ENCODE peak calls at places on chromosomes 6 and 20, in seven cellular contexts. One of them, this sample, is unnamed.

GRCh38 chr20:43584448-43585138 is 6.1 kb upstream of the IFT52 start:
- DNase-seq in esophagus muscularis mucosa: no peak
- DNase-seq in heart left ventricle: no peak
- DNase-seq in heart right ventricle: no peak
- DNase-seq in dorsolateral prefrontal cortex: no peak
- DNase-seq in CD4-positive, alpha-beta T cell: no peak
- DNase-seq in aorta: no peak
- DNase-seq in this sample: no peak

GRCh38 chr20:6122873-6123649 is at the start of gene FERMT1:
- DNase-seq in esophagus muscularis mucosa: peak; percentile 91
- DNase-seq in heart left ventricle: peak; percentile 48
- DNase-seq in dorsolateral prefrontal cortex: no peak
- DNase-seq in aorta: no peak
- DNase-seq in heart right ventricle: peak; percentile 63
- DNase-seq in CD4-positive, alpha-beta T cell: no peak
- DNase-seq in this sample: no peak

GRCh38 chr20:1618954-1619550 is 757 bp downstream of the SIRPB1 start:
- DNase-seq in heart right ventricle: no peak
- DNase-seq in heart left ventricle: no peak
- DNase-seq in CD4-positive, alpha-beta T cell: no peak
- DNase-seq in aorta: no peak
- DNase-seq in dorsolateral prefrontal cortex: no peak
- DNase-seq in esophagus muscularis mucosa: peak; percentile 80
- DNase-seq in this sample: no peak

GRCh38 chr6:170506446-170506845 is 46.7 kb downstream of the PSMB1 start:
- DNase-seq in aorta: no peak
- DNase-seq in CD4-positive, alpha-beta T cell: no peak
- DNase-seq in esophagus muscularis mucosa: no peak
- DNase-seq in heart right ventricle: no peak
- DNase-seq in dorsolateral prefrontal cortex: no peak
- DNase-seq in heart left ventricle: no peak
- DNase-seq in this sample: no peak

GRCh38 chr6:166330612-166331011 is 11.7 kb downstream of the SFT2D1 start:
- DNase-seq in heart right ventricle: peak; percentile 67
- DNase-seq in heart left ventricle: peak; percentile 73
- DNase-seq in dorsolateral prefrontal cortex: peak; percentile 82
- DNase-seq in esophagus muscularis mucosa: no peak
- DNase-seq in CD4-positive, alpha-beta T cell: no peak
- DNase-seq in aorta: no peak
- DNase-seq in this sample: peak; percentile 34

GRCh38 chr20:50664248-50664647 is 27.1 kb downstream of the RIPOR3 start:
- DNase-seq in heart left ventricle: peak; percentile 81
- DNase-seq in CD4-positive, alpha-beta T cell: no peak
- DNase-seq in dorsolateral prefrontal cortex: no peak
- DNase-seq in esophagus muscularis mucosa: no peak
- DNase-seq in aorta: no peak
- DNase-seq in heart right ventricle: peak; percentile 64
- DNase-seq in this sample: no peak

GRCh38 chr6:136235233-136235564 is 14.9 kb downstream of the MTFR2 start:
- DNase-seq in heart right ventricle: no peak
- DNase-seq in esophagus muscularis mucosa: no peak
- DNase-seq in dorsolateral prefrontal cortex: no peak
- DNase-seq in aorta: no peak
- DNase-seq in CD4-positive, alpha-beta T cell: no peak
- DNase-seq in heart left ventricle: no peak
- DNase-seq in this sample: no peak

GRCh38 chr6:15026832-15027231 is 219.0 kb upstream of the JARID2 start:
- DNase-seq in heart left ventricle: no peak
- DNase-seq in aorta: no peak
- DNase-seq in dorsolateral prefrontal cortex: no peak
- DNase-seq in heart right ventricle: no peak
- DNase-seq in esophagus muscularis mucosa: no peak
- DNase-seq in CD4-positive, alpha-beta T cell: no peak
- DNase-seq in this sample: no peak

GRCh38 chr6:69780585-69781178 is 16.1 kb downstream of the LMBRD1 start:
- DNase-seq in CD4-positive, alpha-beta T cell: no peak
- DNase-seq in heart right ventricle: no peak
- DNase-seq in heart left ventricle: no peak
- DNase-seq in dorsolateral prefrontal cortex: no peak
- DNase-seq in esophagus muscularis mucosa: no peak
- DNase-seq in aorta: no peak
- DNase-seq in this sample: no peak

GRCh38 chr6:34484899-34485298 is 19.0 kb downstream of the PACSIN1 start:
- DNase-seq in heart left ventricle: no peak
- DNase-seq in aorta: no peak
- DNase-seq in heart right ventricle: no peak
- DNase-seq in CD4-positive, alpha-beta T cell: peak; percentile 67
- DNase-seq in dorsolateral prefrontal cortex: no peak
- DNase-seq in esophagus muscularis mucosa: no peak
- DNase-seq in this sample: no peak

GRCh38 chr20:9081423-9081966 is 12.6 kb downstream of the PLCB4 start:
- DNase-seq in CD4-positive, alpha-beta T cell: no peak
- DNase-seq in heart right ventricle: no peak
- DNase-seq in dorsolateral prefrontal cortex: no peak
- DNase-seq in aorta: no peak
- DNase-seq in esophagus muscularis mucosa: no peak
- DNase-seq in heart left ventricle: no peak
- DNase-seq in this sample: no peak

GRCh38 chr6:45226081-45226480 is 102.0 kb upstream of the RUNX2 start:
- DNase-seq in heart left ventricle: no peak
- DNase-seq in CD4-positive, alpha-beta T cell: no peak
- DNase-seq in heart right ventricle: no peak
- DNase-seq in dorsolateral prefrontal cortex: no peak
- DNase-seq in aorta: no peak
- DNase-seq in esophagus muscularis mucosa: no peak
- DNase-seq in this sample: no peak

GRCh38 chr20:40679119-40679637 is 9.9 kb downstream of the MAFB start:
- DNase-seq in CD4-positive, alpha-beta T cell: no peak
- DNase-seq in dorsolateral prefrontal cortex: no peak
- DNase-seq in aorta: no peak
- DNase-seq in heart right ventricle: no peak
- DNase-seq in heart left ventricle: no peak
- DNase-seq in esophagus muscularis mucosa: no peak
- DNase-seq in this sample: no peak
- H3K27ac ChIP-seq in CD4-positive, alpha-beta T cell: no peak overlapping the region
- H3K27ac ChIP-seq in dorsolateral prefrontal cortex: no peak overlapping the region
- H3K27ac ChIP-seq in aorta: no peak overlapping the region
- H3K27ac ChIP-seq in heart right ventricle: no peak overlapping the region
- H3K27ac ChIP-seq in heart left ventricle: no peak overlapping the region
- H3K27ac ChIP-seq in esophagus muscularis mucosa: no peak overlapping the region
- H3K27ac ChIP-seq in this sample: no peak overlapping the region

DNA sequence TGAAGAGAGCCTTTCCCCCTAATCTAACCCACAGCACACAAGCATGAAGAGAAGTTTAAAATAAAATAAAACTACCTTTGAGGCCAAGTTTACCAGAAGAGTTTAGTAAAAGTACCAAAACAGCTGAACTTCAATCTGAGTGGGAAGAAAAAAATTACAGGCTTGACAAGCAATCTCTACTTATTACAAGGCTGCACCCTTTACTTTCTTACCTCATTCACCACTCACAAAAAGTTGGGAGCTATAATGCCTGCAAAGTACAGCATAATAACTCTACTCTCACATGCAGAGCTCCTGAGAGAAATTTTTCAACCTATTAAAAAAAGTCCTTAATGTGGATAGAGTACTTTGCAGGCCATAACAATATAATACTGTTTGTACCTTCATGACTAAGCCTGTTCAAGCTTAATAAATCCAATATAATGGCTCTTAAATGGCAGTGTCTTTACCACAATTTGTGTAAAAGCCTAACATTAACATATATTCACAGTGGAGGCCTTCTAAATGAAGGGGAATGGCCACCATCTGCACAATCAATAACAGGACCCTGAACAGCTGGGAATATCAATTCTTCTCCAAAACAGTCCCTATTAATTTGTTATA is 103.1 kb downstream of the DST start:
- DNase-seq in heart left ventricle: no peak
- DNase-seq in esophagus muscularis mucosa: no peak
- DNase-seq in heart right ventricle: no peak
- DNase-seq in CD4-positive, alpha-beta T cell: no peak
- DNase-seq in dorsolateral prefrontal cortex: no peak
- DNase-seq in aorta: no peak
- DNase-seq in this sample: no peak
- H3K27ac ChIP-seq in heart left ventricle: peak overlapping the region; percentile 81
- H3K27ac ChIP-seq in esophagus muscularis mucosa: peak overlapping the region; percentile 94
- H3K27ac ChIP-seq in heart right ventricle: peak overlapping the region; percentile 89
- H3K27ac ChIP-seq in CD4-positive, alpha-beta T cell: no peak overlapping the region
- H3K27ac ChIP-seq in dorsolateral prefrontal cortex: peak overlapping the region; percentile 86
- H3K27ac ChIP-seq in aorta: no peak overlapping the region
- H3K27ac ChIP-seq in this sample: no peak overlapping the region

DNA sequence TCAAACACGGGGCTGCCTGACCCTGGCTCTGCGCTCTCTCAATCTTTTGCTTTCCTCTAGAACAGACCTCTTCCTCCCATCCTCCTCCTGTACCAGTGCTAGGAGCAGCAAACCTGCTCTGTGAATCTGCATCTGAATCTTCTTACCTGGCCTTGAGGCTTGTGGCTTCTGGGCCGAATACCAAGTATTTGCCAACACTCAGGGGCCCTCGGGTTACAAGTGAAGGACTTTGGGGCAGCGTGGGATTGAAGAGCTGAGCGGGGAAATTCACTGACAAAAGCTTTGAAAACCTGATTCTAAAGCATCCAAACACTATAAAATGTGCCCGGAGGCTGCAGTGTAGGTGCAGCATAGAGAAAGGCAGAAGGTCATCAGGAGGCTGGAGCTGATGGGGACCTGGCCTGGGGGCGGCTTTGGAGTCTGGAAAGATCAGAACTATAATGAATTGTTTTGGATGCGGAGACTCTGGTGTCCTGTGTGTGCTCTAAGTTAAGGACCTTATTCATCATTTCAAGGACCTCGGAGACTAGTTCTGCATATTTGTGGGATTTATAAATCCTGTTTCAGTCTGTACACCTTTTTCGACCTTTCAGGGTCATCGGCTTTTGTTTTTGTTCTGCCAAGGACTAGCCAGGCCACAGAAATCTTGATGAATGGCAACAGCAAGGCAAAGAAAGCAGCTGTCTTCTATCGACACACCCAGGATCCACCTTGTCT is 16.4 kb upstream of the IGF2R start:
- DNase-seq in aorta: no peak
- DNase-seq in esophagus muscularis mucosa: no peak
- DNase-seq in CD4-positive, alpha-beta T cell: no peak
- DNase-seq in dorsolateral prefrontal cortex: no peak
- DNase-seq in heart left ventricle: no peak
- DNase-seq in heart right ventricle: no peak
- DNase-seq in this sample: no peak
- H3K27ac ChIP-seq in aorta: no peak overlapping the region
- H3K27ac ChIP-seq in esophagus muscularis mucosa: peak overlapping the region; percentile 40
- H3K27ac ChIP-seq in CD4-positive, alpha-beta T cell: no peak overlapping the region
- H3K27ac ChIP-seq in dorsolateral prefrontal cortex: no peak overlapping the region
- H3K27ac ChIP-seq in heart left ventricle: peak overlapping the region; percentile 36
- H3K27ac ChIP-seq in heart right ventricle: peak overlapping the region; percentile 54
- H3K27ac ChIP-seq in this sample: no peak overlapping the region

GRCh38 chr6:99219788-99220187 is 129.7 kb downstream of the FAXC start:
- DNase-seq in aorta: no peak
- DNase-seq in esophagus muscularis mucosa: no peak
- DNase-seq in heart left ventricle: no peak
- DNase-seq in dorsolateral prefrontal cortex: no peak
- DNase-seq in CD4-positive, alpha-beta T cell: no peak
- DNase-seq in heart right ventricle: no peak
- DNase-seq in this sample: no peak

GRCh38 chr6:99225172-99225571 is 124.3 kb downstream of the FAXC start:
- DNase-seq in aorta: no peak
- DNase-seq in esophagus muscularis mucosa: no peak
- DNase-seq in CD4-positive, alpha-beta T cell: no peak
- DNase-seq in dorsolateral prefrontal cortex: no peak
- DNase-seq in heart right ventricle: no peak
- DNase-seq in heart left ventricle: no peak
- DNase-seq in this sample: no peak
- H3K27ac ChIP-seq in aorta: no peak overlapping the region
- H3K27ac ChIP-seq in esophagus muscularis mucosa: no peak overlapping the region
- H3K27ac ChIP-seq in CD4-positive, alpha-beta T cell: no peak overlapping the region
- H3K27ac ChIP-seq in dorsolateral prefrontal cortex: no peak overlapping the region
- H3K27ac ChIP-seq in heart right ventricle: no peak overlapping the region
- H3K27ac ChIP-seq in heart left ventricle: no peak overlapping the region
- H3K27ac ChIP-seq in this sample: no peak overlapping the region

GRCh38 chr6:99129835-99130234 is 182.1 kb upstream of the FBXL4 start:
- DNase-seq in dorsolateral prefrontal cortex: no peak
- DNase-seq in heart left ventricle: no peak
- DNase-seq in CD4-positive, alpha-beta T cell: no peak
- DNase-seq in esophagus muscularis mucosa: no peak
- DNase-seq in heart right ventricle: no peak
- DNase-seq in aorta: no peak
- DNase-seq in this sample: no peak
- H3K27ac ChIP-seq in dorsolateral prefrontal cortex: no peak overlapping the region
- H3K27ac ChIP-seq in heart left ventricle: no peak overlapping the region
- H3K27ac ChIP-seq in CD4-positive, alpha-beta T cell: no peak overlapping the region
- H3K27ac ChIP-seq in esophagus muscularis mucosa: no peak overlapping the region
- H3K27ac ChIP-seq in heart right ventricle: no peak overlapping the region
- H3K27ac ChIP-seq in aorta: no peak overlapping the region
- H3K27ac ChIP-seq in this sample: no peak overlapping the region